ENCODE peak calls at places on chromosomes 3 and 15, in eight cellular contexts. Z, K, R, M, A, O, G and W are unnamed samples.

GRCh38 chr3:126678691-126679317 is 23.9 kb upstream of the TXNRD3 start:
- DNase-seq in Z (no peak), K (peak), R (no peak), M (no peak), A (no peak), O (no peak), G (peak), W (peak)

GRCh38 chr3:128196645-128197044 is 43.4 kb downstream of the EEFSEC start:
- DNase-seq in Z (no peak), K (no peak), R (no peak), M (no peak), A (no peak), O (no peak), G (no peak), W (no peak)

GRCh38 chr3:4401441-4401840 is 65.6 kb downstream of the SUMF1 start:
- DNase-seq in Z (no peak), K (no peak), R (no peak), M (no peak), A (no peak), O (no peak), G (no peak), W (no peak)

GRCh38 chr3:190429681-190430080 is 20.0 kb downstream of the TMEM207 start:
- DNase-seq in Z (peak), K (no peak), R (no peak), M (no peak), A (no peak), O (no peak), G (no peak), W (no peak)

GRCh38 chr3:140686948-140687347 is 9.1 kb downstream of the TRIM42 start:
- DNase-seq in Z (no peak), K (no peak), R (no peak), M (no peak), A (no peak), O (no peak), G (no peak), W (no peak)

GRCh38 chr3:156509209-156510174 is 45.4 kb downstream of the SSR3 start:
- DNase-seq in Z (peak), K (no peak), R (no peak), M (no peak), A (no peak), O (no peak), G (peak), W (peak)

GRCh38 chr15:42091753-42092665 is 2.4 kb downstream of the PLA2G4D start:
- DNase-seq in Z (peak), K (no peak), R (no peak), M (no peak), A (no peak), O (no peak), G (no peak), W (no peak)

GRCh38 chr3:116087431-116087830 is 357.9 kb downstream of the LSAMP start:
- DNase-seq in Z (no peak), K (no peak), R (no peak), M (no peak), A (no peak), O (no peak), G (peak), W (no peak)

GRCh38 chr15:78212546-78213424 is 21.6 kb downstream of the ACSBG1 start:
- DNase-seq in Z (peak), K (no peak), R (peak), M (peak), A (no peak), O (no peak), G (peak), W (no peak)

GRCh38 chr3:195116393-195117185 is 154.4 kb downstream of the XXYLT1 start:
- DNase-seq in Z (no peak), K (no peak), R (no peak), M (no peak), A (no peak), O (no peak), G (peak), W (no peak)

GRCh38 chr3:127065561-127066270 is 82.8 kb downstream of the PLXNA1 start:
- DNase-seq in Z (no peak), K (no peak), R (no peak), M (no peak), A (no peak), O (peak), G (no peak), W (no peak)